ENCODE peak calls at places on chromosomes 4 and X, in six cellular contexts. One of them, this sample, is unnamed.

GRCh38 chrX:153662266-153662665 is 11.3 kb downstream of the PNCK start:
- DNase-seq in SK-N-SH: peak
- DNase-seq in GM12878: no peak
- DNase-seq in HepG2: peak
- DNase-seq in K562: no peak
- DNase-seq in H1: no peak
- DNase-seq in this sample: peak

GRCh38 chr4:103928370-103928769 is 208.6 kb upstream of the TACR3 start:
- DNase-seq in SK-N-SH: no peak
- DNase-seq in GM12878: no peak
- DNase-seq in HepG2: no peak
- DNase-seq in K562: no peak
- DNase-seq in H1: no peak
- DNase-seq in this sample: no peak

GRCh38 chr4:8192748-8193738 is 6.0 kb upstream of the SH3TC1 start:
- DNase-seq in SK-N-SH: peak
- DNase-seq in GM12878: peak
- DNase-seq in HepG2: peak
- DNase-seq in K562: no peak
- DNase-seq in H1: no peak
- DNase-seq in this sample: peak

GRCh38 chr4:182835006-182835740 is 82.0 kb downstream of the DCTD start:
- DNase-seq in SK-N-SH: no peak
- DNase-seq in GM12878: no peak
- DNase-seq in HepG2: no peak
- DNase-seq in K562: no peak
- DNase-seq in H1: no peak
- DNase-seq in this sample: no peak

GRCh38 chrX:47573334-47574095 is 8.7 kb upstream of the TIMP1 start:
- DNase-seq in SK-N-SH: no peak
- DNase-seq in GM12878: no peak
- DNase-seq in HepG2: no peak
- DNase-seq in K562: no peak
- DNase-seq in H1: no peak
- DNase-seq in this sample: no peak

GRCh38 chr4:158754385-158755180 is 14.2 kb upstream of the FNIP2 start:
- DNase-seq in SK-N-SH: no peak
- DNase-seq in GM12878: no peak
- DNase-seq in HepG2: no peak
- DNase-seq in K562: no peak
- DNase-seq in H1: no peak
- DNase-seq in this sample: no peak

GRCh38 chrX:30943984-30944383 is 54.9 kb upstream of the TAB3 start:
- DNase-seq in SK-N-SH: no peak
- DNase-seq in GM12878: no peak
- DNase-seq in HepG2: no peak
- DNase-seq in K562: peak
- DNase-seq in H1: no peak
- DNase-seq in this sample: no peak

GRCh38 chr4:177853198-177853597 is 411.0 kb upstream of the AGA start:
- DNase-seq in SK-N-SH: no peak
- DNase-seq in GM12878: no peak
- DNase-seq in HepG2: no peak
- DNase-seq in K562: no peak
- DNase-seq in H1: no peak
- DNase-seq in this sample: no peak

GRCh38 chr4:163164591-163164990 is 2.1 kb downstream of the NAF1 start:
- DNase-seq in SK-N-SH: no peak
- DNase-seq in GM12878: no peak
- DNase-seq in HepG2: no peak
- DNase-seq in K562: no peak
- DNase-seq in H1: no peak
- DNase-seq in this sample: peak

GRCh38 chr4:3198906-3199305 is 50.1 kb upstream of the MSANTD1 start:
- DNase-seq in SK-N-SH: no peak
- DNase-seq in GM12878: no peak
- DNase-seq in HepG2: no peak
- DNase-seq in K562: no peak
- DNase-seq in H1: no peak
- DNase-seq in this sample: no peak

GRCh38 chrX:110941906-110942305 is 146.3 kb upstream of the CHRDL1 start:
- DNase-seq in SK-N-SH: no peak
- DNase-seq in GM12878: no peak
- DNase-seq in HepG2: no peak
- DNase-seq in K562: no peak
- DNase-seq in H1: no peak
- DNase-seq in this sample: no peak

GRCh38 chr4:768995-769394 is 56.9 kb downstream of the CPLX1 start:
- DNase-seq in SK-N-SH: no peak
- DNase-seq in GM12878: no peak
- DNase-seq in HepG2: no peak
- DNase-seq in K562: no peak
- DNase-seq in H1: no peak
- DNase-seq in this sample: no peak
- TF ChIP-seq GABPA in SK-N-SH: no peak
- TF ChIP-seq GABPA in GM12878: no peak
- TF ChIP-seq GABPA in HepG2: no peak
- TF ChIP-seq GABPA in K562: no peak
- TF ChIP-seq GABPA in H1: no peak
- TF ChIP-seq GABPA in this sample: no peak

DNA sequence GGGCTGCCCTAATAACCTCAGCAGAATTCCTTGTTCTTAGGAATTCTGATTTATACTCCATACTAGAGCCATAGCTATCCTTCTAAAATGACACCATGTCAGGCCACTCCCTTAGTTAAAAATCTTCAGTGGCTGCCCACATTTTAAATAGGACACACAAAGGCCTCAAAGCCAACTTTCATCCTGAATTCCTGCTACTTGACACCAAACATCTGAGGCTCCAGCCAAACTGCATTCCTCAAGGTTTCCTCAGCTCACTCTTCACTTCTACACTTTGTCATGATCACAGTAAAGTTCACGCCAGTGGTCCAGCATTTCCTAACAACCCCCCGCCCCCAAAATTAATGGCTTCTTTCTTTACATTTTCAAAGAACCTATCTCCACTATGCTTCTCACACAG is 124.3 kb downstream of the ADGRA3 start:
- DNase-seq in SK-N-SH: no peak
- DNase-seq in GM12878: no peak
- DNase-seq in HepG2: no peak
- DNase-seq in K562: no peak
- DNase-seq in H1: peak
- DNase-seq in this sample: no peak
- TF ChIP-seq GABPA in SK-N-SH: no peak
- TF ChIP-seq GABPA in GM12878: no peak
- TF ChIP-seq GABPA in HepG2: no peak
- TF ChIP-seq GABPA in K562: no peak
- TF ChIP-seq GABPA in H1: no peak
- TF ChIP-seq GABPA in this sample: no peak

DNA sequence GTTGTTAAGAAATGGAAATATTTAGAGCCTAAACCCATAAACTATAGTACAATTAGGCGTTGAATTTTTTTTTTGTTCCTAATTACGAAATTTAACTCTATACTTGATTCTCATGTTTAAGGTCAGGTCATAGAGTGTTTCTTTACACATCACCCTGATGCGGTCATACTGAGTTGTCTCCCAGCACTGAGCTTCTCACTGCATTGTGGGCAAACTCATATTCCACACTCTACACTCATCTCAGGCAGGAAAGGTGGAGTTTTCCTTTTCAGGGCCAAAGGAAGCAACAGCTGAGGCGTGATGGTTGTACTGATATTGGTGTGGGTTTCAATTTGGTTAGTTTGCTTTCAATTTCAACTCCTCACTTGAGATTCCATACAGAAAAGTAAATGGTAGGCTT is 75.4 kb downstream of the FAT4 start:
- DNase-seq in SK-N-SH: no peak
- DNase-seq in GM12878: no peak
- DNase-seq in HepG2: no peak
- DNase-seq in K562: no peak
- DNase-seq in H1: no peak
- DNase-seq in this sample: no peak
- TF ChIP-seq GABPA in SK-N-SH: no peak
- TF ChIP-seq GABPA in GM12878: no peak
- TF ChIP-seq GABPA in HepG2: no peak
- TF ChIP-seq GABPA in K562: no peak
- TF ChIP-seq GABPA in H1: no peak
- TF ChIP-seq GABPA in this sample: no peak

DNA sequence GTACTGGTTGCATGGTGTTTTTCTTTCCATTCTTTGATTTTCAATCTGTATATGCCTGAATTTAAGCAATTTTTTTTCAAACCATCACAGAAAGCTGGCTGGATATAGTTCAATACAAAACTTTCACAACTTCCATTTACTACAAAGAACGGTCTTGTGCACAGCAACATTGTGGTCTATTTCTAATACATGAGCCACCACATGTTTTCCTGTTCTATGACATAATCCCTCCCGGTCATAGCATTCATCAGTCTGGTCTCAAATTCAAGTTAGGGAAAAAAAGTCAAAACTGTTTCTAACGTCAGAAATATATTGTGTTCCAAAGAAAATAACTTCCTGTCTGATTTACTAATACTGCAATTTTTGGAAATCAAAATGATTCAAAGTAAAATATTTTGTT is 7.5 kb upstream of the CXCL6 start:
- DNase-seq in SK-N-SH: no peak
- DNase-seq in GM12878: no peak
- DNase-seq in HepG2: no peak
- DNase-seq in K562: no peak
- DNase-seq in H1: no peak
- DNase-seq in this sample: peak
- TF ChIP-seq GABPA in SK-N-SH: no peak
- TF ChIP-seq GABPA in GM12878: no peak
- TF ChIP-seq GABPA in HepG2: no peak
- TF ChIP-seq GABPA in K562: no peak
- TF ChIP-seq GABPA in H1: no peak
- TF ChIP-seq GABPA in this sample: no peak

GRCh38 chr4:17941731-17942130 is 79.8 kb downstream of the LCORL start:
- DNase-seq in SK-N-SH: no peak
- DNase-seq in GM12878: no peak
- DNase-seq in HepG2: no peak
- DNase-seq in K562: no peak
- DNase-seq in H1: no peak
- DNase-seq in this sample: no peak
- TF ChIP-seq GABPA in SK-N-SH: no peak
- TF ChIP-seq GABPA in GM12878: no peak
- TF ChIP-seq GABPA in HepG2: no peak
- TF ChIP-seq GABPA in K562: no peak
- TF ChIP-seq GABPA in H1: no peak
- TF ChIP-seq GABPA in this sample: no peak

DNA sequence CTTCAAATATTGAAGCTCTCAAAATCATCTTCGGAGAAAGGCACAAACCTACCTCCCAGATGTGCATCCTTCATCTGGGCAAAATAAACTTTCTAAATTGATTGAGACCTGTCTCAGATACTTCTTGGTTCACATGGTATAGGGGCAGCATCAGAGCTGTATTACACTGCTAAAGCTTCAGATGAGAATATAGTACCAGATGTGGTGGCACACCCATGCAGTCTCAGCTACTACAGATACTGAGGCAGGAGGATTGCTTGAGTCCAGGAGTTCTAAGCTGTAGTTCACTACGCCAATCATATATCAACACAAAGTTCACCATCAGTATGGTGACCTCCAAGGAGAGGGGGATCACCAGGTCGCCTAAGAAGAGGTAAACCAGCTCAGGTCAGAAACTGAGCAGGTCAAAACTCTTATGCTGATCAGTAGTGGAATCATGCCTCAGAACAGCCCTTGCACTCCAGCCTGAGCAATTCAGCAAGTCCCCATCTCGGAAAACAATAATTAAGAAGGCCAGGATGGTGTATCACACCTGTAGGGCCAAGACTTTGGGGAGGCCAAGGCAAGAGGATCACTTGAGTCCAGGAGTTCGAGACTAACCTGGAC is 22.0 kb downstream of the ELF2 start:
- DNase-seq in SK-N-SH: no peak
- DNase-seq in GM12878: no peak
- DNase-seq in HepG2: no peak
- DNase-seq in K562: no peak
- DNase-seq in H1: no peak
- DNase-seq in this sample: no peak
- TF ChIP-seq GABPA in SK-N-SH: no peak
- TF ChIP-seq GABPA in GM12878: no peak
- TF ChIP-seq GABPA in HepG2: no peak
- TF ChIP-seq GABPA in K562: no peak
- TF ChIP-seq GABPA in H1: no peak
- TF ChIP-seq GABPA in this sample: no peak

GRCh38 chr4:58961925-58962324 is 1851.7 kb upstream of the IGFBP7 start:
- DNase-seq in SK-N-SH: no peak
- DNase-seq in GM12878: no peak
- DNase-seq in HepG2: no peak
- DNase-seq in K562: no peak
- DNase-seq in H1: no peak
- DNase-seq in this sample: no peak
- TF ChIP-seq GABPA in SK-N-SH: no peak
- TF ChIP-seq GABPA in GM12878: no peak
- TF ChIP-seq GABPA in HepG2: no peak
- TF ChIP-seq GABPA in K562: no peak
- TF ChIP-seq GABPA in H1: no peak
- TF ChIP-seq GABPA in this sample: no peak

DNA sequence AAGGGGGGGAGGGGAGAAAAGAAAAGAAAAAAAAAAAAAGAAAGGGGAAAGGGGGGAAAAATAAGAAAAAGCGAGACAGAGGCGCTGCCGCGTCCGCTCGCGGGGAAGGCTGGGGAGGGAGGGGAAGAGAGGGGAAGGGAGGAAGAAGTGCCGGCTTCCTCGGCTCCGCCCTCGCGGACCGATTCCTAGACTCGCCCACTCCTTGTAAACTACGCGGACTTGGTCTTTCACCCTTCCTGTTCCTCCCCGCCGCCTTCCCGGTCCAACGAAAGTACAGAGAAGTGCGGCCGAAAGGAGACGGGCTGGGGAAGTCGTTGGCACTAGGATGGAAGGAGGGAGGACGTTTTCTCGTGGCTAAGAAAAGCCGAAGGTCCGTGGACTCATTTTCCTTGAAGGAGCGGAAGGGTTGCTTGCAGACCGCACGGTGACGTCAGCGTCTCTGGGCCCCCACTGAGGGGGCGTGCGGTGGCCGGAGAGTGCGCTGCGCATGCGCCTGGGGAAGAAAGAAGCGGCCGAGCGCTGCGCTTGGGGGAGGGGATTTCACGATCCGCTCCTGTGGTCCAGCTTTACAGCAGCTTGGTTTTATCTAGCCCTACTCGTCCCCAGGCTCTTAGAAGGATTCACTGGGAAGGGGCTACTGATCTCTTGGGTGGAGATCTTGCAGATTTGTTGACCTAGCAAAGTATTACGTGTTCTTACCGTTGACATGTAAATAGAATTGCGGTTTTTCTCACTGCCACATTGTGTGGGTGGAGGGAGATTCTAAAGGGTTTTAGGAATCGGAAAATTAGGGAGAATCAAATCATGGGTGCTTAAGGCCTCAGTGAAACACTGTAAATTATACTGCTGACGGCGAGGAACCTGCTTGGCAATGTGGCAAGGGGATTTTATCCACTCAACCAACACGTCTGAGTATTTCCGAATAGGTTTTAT is at the start of gene CCNI:
- DNase-seq in SK-N-SH: peak
- DNase-seq in GM12878: peak
- DNase-seq in HepG2: peak
- DNase-seq in K562: peak
- DNase-seq in H1: peak
- DNase-seq in this sample: peak
- TF ChIP-seq GABPA in SK-N-SH: peak
- TF ChIP-seq GABPA in GM12878: peak
- TF ChIP-seq GABPA in HepG2: no peak
- TF ChIP-seq GABPA in K562: peak
- TF ChIP-seq GABPA in H1: no peak
- TF ChIP-seq GABPA in this sample: no peak